ENCODE peak calls at places on chromosomes 11 and 22, in ten cellular contexts. L is PC-3, R is lower lobe of right lung, T is fibroblast of lung, V is HCT116, M is PC-9, J is cardiac muscle cell, G is hepatocyte, O is left ventricle myocardium inferior, Z is H1. S is an unnamed sample.

GRCh38 chr22:36362077-36362476 is 25.7 kb downstream of the MYH9 start:
- DNase-seq in L (no peak), R (no peak), T (no peak), V (no peak), M (no peak), J (no peak), G (no peak), O (no peak), Z (no peak), S (no peak)

GRCh38 chr22:30314918-30315317 is 11.8 kb downstream of the TBC1D10A start:
- DNase-seq in L (no peak), R (no peak), T (no peak), V (no peak), M (no peak), J (no peak), G (no peak), O (no peak), Z (no peak), S (no peak)

GRCh38 chr11:72834905-72835304 is 20.7 kb downstream of the ATG16L2 start:
- DNase-seq in L (no peak), R (no peak), T (no peak), V (no peak), M (no peak), J (no peak), G (no peak), O (no peak), Z (no peak), S (no peak)

GRCh38 chr11:44600739-44601416 is 35.4 kb downstream of the CD82 start:
- DNase-seq in L (no peak), R (no peak), T (peak; percentile 68), V (no peak), M (no peak), J (no peak), G (no peak), O (peak; percentile 56), Z (no peak), S (no peak)

GRCh38 chr11:97722721-97723120 is 1298.0 kb upstream of the CNTN5 start:
- DNase-seq in L (no peak), R (no peak), T (no peak), V (no peak), M (no peak), J (no peak), G (no peak), O (no peak), Z (peak; percentile 52), S (no peak)

GRCh38 chr22:42368379-42369249 is 63.6 kb downstream of the NFAM1 start:
- DNase-seq in L (no peak), R (peak; percentile 56), T (no peak), V (no peak), M (peak; percentile 8), J (no peak), G (peak; percentile 38), O (peak; percentile 23), Z (peak; percentile 88), S (peak; percentile 40)

GRCh38 chr22:17213976-17214375 is 5.3 kb downstream of the ADA2 start:
- DNase-seq in L (peak; percentile 19), R (peak; percentile 59), T (peak; percentile 39), V (peak; percentile 40), M (no peak), J (peak; percentile 59), G (peak; percentile 50), O (peak; percentile 67), Z (peak; percentile 72), S (no peak)

GRCh38 chr11:63915961-63916836 is 765 bp downstream of the RCOR2 start:
- DNase-seq in L (peak; percentile 23), R (no peak), T (peak; percentile 41), V (no peak), M (peak; percentile 54), J (peak; percentile 78), G (peak; percentile 70), O (peak; percentile 58), Z (peak; percentile 99), S (peak; percentile 79)

GRCh38 chr11:128365044-128365443 is 222.3 kb downstream of the ETS1 start:
- DNase-seq in L (peak; percentile 62), R (no peak), T (peak; percentile 83), V (no peak), M (no peak), J (peak; percentile 78), G (peak; percentile 80), O (no peak), Z (no peak), S (peak; percentile 51)

GRCh38 chr11:84806354-84806753 is 820.8 kb downstream of the DLG2 start:
- DNase-seq in L (no peak), R (no peak), T (no peak), V (no peak), M (no peak), J (no peak), G (no peak), O (no peak), Z (no peak), S (no peak)

GRCh38 chr11:33379931-33380330 is 122.8 kb downstream of the HIPK3 start:
- DNase-seq in L (no peak), R (no peak), T (no peak), V (no peak), M (no peak), J (no peak), G (no peak), O (no peak), Z (no peak), S (no peak)

GRCh38 chr11:2466869-2467694 is 22.3 kb downstream of the KCNQ1 start:
- DNase-seq in L (no peak), R (no peak), T (no peak), V (no peak), M (no peak), J (no peak), G (no peak), O (no peak), Z (no peak), S (peak; percentile 38)

GRCh38 chr11:116860303-116860702 is 22.9 kb upstream of the APOA1 start:
- DNase-seq in L (no peak), R (no peak), T (no peak), V (no peak), M (no peak), J (no peak), G (no peak), O (no peak), Z (no peak), S (no peak)

GRCh38 chr11:3201677-3202181 is 16.9 kb downstream of the MRGPRG start:
- DNase-seq in L (no peak), R (no peak), T (no peak), V (no peak), M (no peak), J (no peak), G (no peak), O (no peak), Z (no peak), S (peak; percentile 31)

DNA sequence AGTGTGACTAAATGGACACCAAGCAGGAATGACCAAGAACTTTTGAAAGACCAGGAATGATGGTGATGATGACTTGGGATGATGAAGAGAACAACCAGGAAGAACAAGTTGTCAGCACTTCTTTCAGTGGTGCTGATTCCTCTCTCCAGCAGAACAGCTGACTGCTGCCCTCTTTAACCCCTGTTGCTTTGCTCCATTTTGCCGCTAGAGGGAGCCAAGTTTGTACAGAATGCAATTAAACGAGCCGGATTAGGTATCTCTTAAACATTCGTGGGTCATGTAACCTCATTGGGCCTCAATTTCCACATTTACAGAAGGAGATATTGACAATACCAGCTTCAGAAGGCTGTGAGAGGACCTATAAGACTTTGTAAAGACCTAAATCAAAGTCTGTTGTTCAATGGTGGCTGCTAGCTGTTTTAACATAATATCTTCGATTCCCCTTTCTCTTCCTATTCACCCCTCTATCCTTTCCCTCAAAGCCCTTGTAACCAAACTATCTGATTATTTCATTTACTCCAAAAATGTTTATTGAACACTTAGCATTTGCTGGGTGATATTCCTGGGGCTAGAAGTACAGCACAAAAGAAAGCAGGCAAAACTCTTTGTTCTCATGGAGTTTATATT is 1.9 kb downstream of the OR4S1 start:
- DNase-seq in L (peak; percentile 75), R (no peak), T (peak; percentile 19), V (peak; percentile 40), M (peak; percentile 61), J (peak; percentile 0), G (peak; percentile 21), O (peak; percentile 20), Z (peak; percentile 75), S (peak; percentile 63)
- H3K9me3 ChIP-seq in L (no peaks in the 10 kb centered on the region), R (no peaks in the 10 kb centered on the region), T (no peaks in the 10 kb centered on the region), V (no peaks in the 10 kb centered on the region), M (no peaks in the 10 kb centered on the region), J (no peaks in the 10 kb centered on the region), G (no peaks in the 10 kb centered on the region), O (peaks cover 21% of the 10 kb centered on the region), Z (peaks cover 53% of the 10 kb centered on the region), S (no peaks in the 10 kb centered on the region)

GRCh38 chr22:47284822-47285221 is 522.4 kb downstream of the TBC1D22A start:
- DNase-seq in L (no peak), R (no peak), T (no peak), V (no peak), M (no peak), J (no peak), G (no peak), O (no peak), Z (no peak), S (no peak)
- H3K9me3 ChIP-seq in L (no peaks in the 10 kb centered on the region), R (no peaks in the 10 kb centered on the region), T (no peaks in the 10 kb centered on the region), V (no peaks in the 10 kb centered on the region), M (no peaks in the 10 kb centered on the region), J (no peaks in the 10 kb centered on the region), G (no peaks in the 10 kb centered on the region), O (no peaks in the 10 kb centered on the region), Z (peaks cover 98% of the 10 kb centered on the region), S (no peaks in the 10 kb centered on the region)

GRCh38 chr11:122241561-122241960 is 125.5 kb upstream of the BLID start:
- DNase-seq in L (no peak), R (no peak), T (no peak), V (no peak), M (no peak), J (no peak), G (no peak), O (no peak), Z (no peak), S (no peak)
- H3K9me3 ChIP-seq in L (no peaks in the 10 kb centered on the region), R (no peaks in the 10 kb centered on the region), T (no peaks in the 10 kb centered on the region), V (no peaks in the 10 kb centered on the region), M (no peaks in the 10 kb centered on the region), J (no peaks in the 10 kb centered on the region), G (no peaks in the 10 kb centered on the region), O (no peaks in the 10 kb centered on the region), Z (no peaks in the 10 kb centered on the region), S (no peaks in the 10 kb centered on the region)

GRCh38 chr11:74138572-74138971 is 32.2 kb downstream of the C2CD3 start:
- DNase-seq in L (peak; percentile 100), R (no peak), T (peak; percentile 91), V (peak; percentile 89), M (peak; percentile 67), J (peak; percentile 66), G (peak; percentile 76), O (no peak), Z (no peak), S (peak; percentile 75)

GRCh38 chr11:74142624-74143023 is 28.2 kb downstream of the C2CD3 start:
- DNase-seq in L (peak; percentile 22), R (no peak), T (no peak), V (no peak), M (no peak), J (no peak), G (no peak), O (no peak), Z (no peak), S (no peak)

GRCh38 chr11:74141908-74142307 is 28.9 kb downstream of the C2CD3 start:
- DNase-seq in L (no peak), R (no peak), T (no peak), V (no peak), M (no peak), J (no peak), G (no peak), O (no peak), Z (no peak), S (no peak)

GRCh38 chr11:74139151-74139918 is 31.5 kb downstream of the C2CD3 start:
- DNase-seq in L (no peak), R (no peak), T (no peak), V (no peak), M (no peak), J (no peak), G (no peak), O (no peak), Z (no peak), S (no peak)

GRCh38 chr11:74141274-74141695 is 29.5 kb downstream of the C2CD3 start:
- DNase-seq in L (peak; percentile 83), R (no peak), T (no peak), V (no peak), M (peak; percentile 32), J (no peak), G (peak; percentile 5), O (no peak), Z (no peak), S (peak; percentile 32)
- H3K9me3 ChIP-seq in L (no peaks in the 10 kb centered on the region), R (no peaks in the 10 kb centered on the region), T (no peaks in the 10 kb centered on the region), V (no peaks in the 10 kb centered on the region), M (no peaks in the 10 kb centered on the region), J (no peaks in the 10 kb centered on the region), G (no peaks in the 10 kb centered on the region), O (no peaks in the 10 kb centered on the region), Z (no peaks in the 10 kb centered on the region), S (no peaks in the 10 kb centered on the region)